ENCODE peak calls at places on chromosomes 12 and 14, in nine cellular contexts. K, P, R, H, Z, O, B, C and J are unnamed samples.

GRCh38 chr14:101088395-101088667 is 184.8 kb upstream of the RTL1 start:
- DNase-seq in Z (no peak), O (peak), C (no peak), B (no peak), K (peak), R (no peak), H (no peak), P (no peak), J (peak)

GRCh38 chr14:99432491-99432890 is 48.2 kb downstream of the SETD3 start:
- DNase-seq in H (no peak), C (no peak), P (no peak), K (no peak), Z (no peak), B (no peak), O (no peak), R (no peak), J (no peak)

GRCh38 chr14:74503973-74504335 is 10.4 kb downstream of the ISCA2 start:
- DNase-seq in C (no peak), K (no peak), Z (no peak), P (no peak), H (no peak), B (no peak), O (no peak), R (no peak), J (no peak)

GRCh38 chr14:100263141-100263540 is 24.2 kb downstream of the YY1 start:
- DNase-seq in O (no peak), B (no peak), P (no peak), H (no peak), Z (no peak), K (no peak), R (no peak), C (no peak), J (no peak)

GRCh38 chr14:54312166-54312801 is 84.5 kb upstream of the CDKN3 start:
- DNase-seq in P (peak), C (no peak), H (no peak), K (no peak), B (peak), Z (no peak), R (peak), O (no peak), J (no peak)

GRCh38 chr12:41932470-41932991 is 212.1 kb downstream of the GXYLT1 start:
- DNase-seq in Z (peak), K (peak), B (peak), H (no peak), P (no peak), O (peak), R (no peak), C (no peak), J (peak)

GRCh38 chr12:13187399-13187798 is 9.1 kb upstream of the EMP1 start:
- DNase-seq in B (no peak), P (peak), Z (no peak), K (no peak), R (peak), H (no peak), C (no peak), O (no peak), J (no peak)

GRCh38 chr12:92624236-92624635 is 78.6 kb upstream of the PLEKHG7 start:
- DNase-seq in C (peak), K (no peak), P (peak), B (peak), R (no peak), H (no peak), Z (no peak), O (no peak), J (no peak)

GRCh38 chr14:87018294-87018693 is 974.7 kb downstream of the GALC start:
- DNase-seq in Z (no peak), O (no peak), C (no peak), K (no peak), P (no peak), B (no peak), R (no peak), H (no peak), J (no peak)

GRCh38 chr14:78445275-78445674 is 275.1 kb downstream of the NRXN3 start:
- DNase-seq in H (no peak), K (no peak), O (no peak), B (no peak), Z (no peak), R (no peak), P (no peak), C (no peak), J (no peak)

GRCh38 chr12:28237423-28237822 is 47.2 kb downstream of the CCDC91 start:
- DNase-seq in P (no peak), O (no peak), C (peak), Z (no peak), R (no peak), K (no peak), H (no peak), B (no peak), J (no peak)
- H3K4me3 ChIP-seq in P (no peak), O (no peak), C (no peak), Z (no peak), R (no peak), K (no peak), H (no peak), B (no peak), J (no peak)

GRCh38 chr14:49634547-49635334 is at the start of gene DNAAF2:
- DNase-seq in O (peak), Z (peak), K (peak), R (peak), H (no peak), C (peak), P (peak), B (peak), J (peak)

GRCh38 chr14:49636866-49637265 is 1.8 kb upstream of the DNAAF2 start:
- DNase-seq in O (no peak), R (no peak), Z (no peak), C (no peak), B (peak), H (no peak), P (no peak), K (no peak), J (no peak)

GRCh38 chr14:49637534-49638078 is 2.6 kb upstream of the DNAAF2 start:
- DNase-seq in R (no peak), C (no peak), O (no peak), B (no peak), Z (no peak), P (no peak), K (no peak), H (no peak), J (no peak)

DNA sequence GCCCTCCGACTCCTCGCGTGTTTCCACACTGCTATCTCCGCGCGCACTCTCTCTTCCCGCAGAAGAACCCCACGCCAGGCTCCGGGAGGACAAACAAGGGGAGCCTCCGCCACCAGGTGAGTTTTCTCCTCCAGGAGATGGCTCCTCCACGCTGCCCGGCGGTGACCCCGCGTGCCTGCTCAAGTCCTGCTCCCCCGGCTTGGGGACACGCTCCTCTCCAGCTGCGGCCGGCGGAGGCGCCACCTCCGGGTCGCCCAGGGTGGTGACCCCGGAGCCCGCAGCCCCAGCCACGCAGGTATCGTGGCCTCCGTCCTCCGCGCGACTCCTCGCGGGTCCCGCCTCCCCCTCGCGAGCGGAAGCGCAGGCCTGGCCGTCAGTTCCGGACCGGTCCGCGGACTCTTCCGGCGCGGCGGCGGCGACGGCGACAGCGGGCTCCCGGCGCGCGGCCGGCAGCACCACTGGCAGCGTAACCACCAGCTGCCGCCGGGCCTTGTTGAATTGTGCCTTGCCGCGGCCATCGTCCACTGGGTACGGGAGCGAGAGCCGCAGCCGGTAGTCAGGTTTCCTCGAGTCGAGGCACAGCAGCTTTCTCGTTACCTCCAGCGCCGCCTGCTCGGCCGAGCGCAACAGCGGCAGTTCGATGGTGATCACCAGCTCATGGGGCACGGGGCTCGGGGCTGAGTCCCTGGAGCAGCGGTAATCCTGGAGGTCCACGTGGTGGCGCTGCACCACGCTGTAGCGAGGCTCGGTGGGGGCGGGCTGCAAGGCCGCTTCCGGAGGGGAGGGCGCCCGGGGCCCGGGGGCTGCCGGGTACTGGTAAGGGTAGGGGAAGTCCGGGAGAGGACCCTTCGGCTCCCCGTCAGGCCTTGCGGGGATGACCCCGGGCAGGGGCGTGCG is 1.1 kb downstream of the DNAAF2 start:
- DNase-seq in O (peak), R (peak), Z (peak), C (peak), H (peak), K (peak), B (peak), P (peak), J (peak)
- H3K4me3 ChIP-seq in O (peak), R (peak), Z (peak), C (peak), H (peak), K (peak), B (peak), P (peak), J (peak)

GRCh38 chr12:32891956-32892355 is 4.6 kb downstream of the PKP2 start:
- DNase-seq in O (no peak), P (no peak), K (no peak), R (peak), H (no peak), B (peak), C (no peak), Z (no peak), J (no peak)

GRCh38 chr12:32893458-32893857 is 3.1 kb downstream of the PKP2 start:
- DNase-seq in B (peak), C (no peak), H (no peak), O (no peak), Z (no peak), R (no peak), K (no peak), P (no peak), J (no peak)

GRCh38 chr12:32891526-32891925 is 5.1 kb downstream of the PKP2 start:
- DNase-seq in Z (no peak), C (no peak), O (no peak), H (no peak), R (no peak), K (no peak), P (no peak), B (peak), J (no peak)

GRCh38 chr12:32894566-32894965 is 2.0 kb downstream of the PKP2 start:
- DNase-seq in B (peak), K (no peak), Z (no peak), H (no peak), C (no peak), P (no peak), O (no peak), R (no peak), J (no peak)

DNA sequence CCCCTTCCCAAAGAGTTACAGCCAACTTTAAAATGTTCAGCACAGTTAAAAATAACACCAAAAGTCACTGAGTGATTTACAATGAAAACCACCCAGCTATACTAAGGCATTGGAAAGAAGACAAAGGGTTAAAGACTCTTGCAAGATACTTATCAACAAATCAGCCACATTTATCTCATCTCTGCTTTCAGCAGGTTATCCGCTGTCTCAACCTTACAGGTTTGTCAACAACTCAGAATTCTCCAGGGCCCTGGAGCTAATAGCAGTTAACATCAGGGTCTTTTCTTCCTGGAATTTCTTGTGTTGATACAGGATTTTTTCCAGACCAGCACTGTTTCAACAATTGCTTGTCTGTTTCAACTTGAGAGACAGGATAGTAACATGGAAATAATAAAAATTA is 3.6 kb downstream of the PKP2 start:
- DNase-seq in C (no peak), Z (no peak), O (no peak), P (no peak), H (no peak), B (no peak), K (no peak), R (no peak), J (no peak)
- H3K4me3 ChIP-seq in C (no peak), Z (no peak), O (no peak), P (no peak), H (no peak), B (no peak), K (no peak), R (no peak), J (no peak)

GRCh38 chr14:88825503-88825902 is 1.1 kb downstream of the TTC8 start:
- DNase-seq in B (no peak), R (no peak), Z (no peak), H (no peak), P (no peak), C (no peak), O (no peak), K (no peak), J (no peak)
- H3K4me3 ChIP-seq in B (no peak), R (peak), Z (peak), H (peak), P (peak), C (peak), O (peak), K (peak), J (no peak)